ENCODE peak calls at places on chromosomes 16 and 17, in ten cellular contexts. T is esophagus squamous epithelium, A is upper lobe of right lung, L is lung, Q is GM23248, R is Peyer's patch, O is foreskin fibroblast, W is HL-60, Z is ovary, I is choroid plexus epithelial cell. Y is an unnamed sample.

GRCh38 chr16:84088695-84089395 is 27.9 kb downstream of the MBTPS1 start:
- DNase-seq in T (no peak), A (no peak), L (no peak), Q (peak), R (peak), O (no peak), W (peak), Z (no peak), I (no peak), Y (no peak)

GRCh38 chr17:74923538-74924249 is 379 bp upstream of the OTOP2 start:
- DNase-seq in T (no peak), A (peak), L (peak), Q (peak), R (peak), O (peak), W (peak), Z (peak), I (peak), Y (peak)

GRCh38 chr16:53518550-53519416 is 15.8 kb upstream of the AKTIP start:
- DNase-seq in T (peak), A (no peak), L (peak), Q (peak), R (peak), O (peak), W (peak), Z (no peak), I (peak), Y (no peak)

GRCh38 chr17:4249452-4250029 is 14.2 kb downstream of the ANKFY1 start:
- DNase-seq in T (no peak), A (no peak), L (no peak), Q (peak), R (no peak), O (no peak), W (peak), Z (no peak), I (peak), Y (no peak)

GRCh38 chr16:25692307-25692706 is 548 bp downstream of the HS3ST4 start:
- DNase-seq in T (no peak), A (no peak), L (no peak), Q (peak), R (no peak), O (no peak), W (no peak), Z (no peak), I (no peak), Y (no peak)

GRCh38 chr16:59684911-59685310 is 950.8 kb upstream of the GOT2 start:
- DNase-seq in T (no peak), A (no peak), L (no peak), Q (no peak), R (no peak), O (peak), W (no peak), Z (no peak), I (peak), Y (no peak)

GRCh38 chr17:79874329-79874981 is 35.2 kb upstream of the CBX4 start:
- DNase-seq in T (no peak), A (no peak), L (no peak), Q (peak), R (no peak), O (no peak), W (peak), Z (no peak), I (peak), Y (no peak)

GRCh38 chr17:65856865-65857264 is 295.4 kb upstream of the AXIN2 start:
- DNase-seq in T (no peak), A (no peak), L (no peak), Q (peak), R (no peak), O (peak), W (no peak), Z (no peak), I (peak), Y (no peak)

GRCh38 chr16:86960266-86960665 is 356.9 kb downstream of the C16orf95 start:
- DNase-seq in T (no peak), A (no peak), L (no peak), Q (peak), R (no peak), O (no peak), W (no peak), Z (no peak), I (no peak), Y (no peak)

GRCh38 chr16:11325404-11326083 is 19.7 kb upstream of the RMI2 start:
- DNase-seq in T (no peak), A (no peak), L (no peak), Q (no peak), R (peak), O (no peak), W (peak), Z (no peak), I (no peak), Y (no peak)

GRCh38 chr16:87317766-87318121 is 552 bp upstream of the C16orf95 start:
- DNase-seq in T (no peak), A (peak), L (peak), Q (peak), R (no peak), O (peak), W (peak), Z (peak), I (peak), Y (peak)

GRCh38 chr16:70430667-70431536 is 8.0 kb downstream of the ST3GAL2 start:
- DNase-seq in T (no peak), A (peak), L (no peak), Q (peak), R (peak), O (no peak), W (peak), Z (no peak), I (peak), Y (peak)

GRCh38 chr17:74213897-74214386 is 571 bp downstream of the TTYH2 start:
- DNase-seq in T (no peak), A (no peak), L (no peak), Q (no peak), R (peak), O (no peak), W (peak), Z (peak), I (no peak), Y (no peak)

GRCh38 chr17:5122586-5123342 is 6.9 kb downstream of the USP6 start:
- DNase-seq in T (no peak), A (peak), L (no peak), Q (peak), R (no peak), O (no peak), W (no peak), Z (peak), I (peak), Y (peak)

GRCh38 chr17:18015603-18016002 is 23.4 kb downstream of the ATPAF2 start:
- DNase-seq in T (no peak), A (no peak), L (no peak), Q (no peak), R (no peak), O (no peak), W (no peak), Z (no peak), I (no peak), Y (no peak)

GRCh38 chr17:20983359-20983637 is 59.5 kb downstream of the USP22 start:
- DNase-seq in T (no peak), A (no peak), L (no peak), Q (no peak), R (no peak), O (no peak), W (no peak), Z (no peak), I (no peak), Y (no peak)

GRCh38 chr17:851986-852385 is 69.8 kb downstream of the MRM3 start:
- DNase-seq in T (no peak), A (no peak), L (no peak), Q (no peak), R (no peak), O (no peak), W (no peak), Z (no peak), I (no peak), Y (no peak)

GRCh38 chr16:67893791-67894399 is 841 bp downstream of the PSKH1 start:
- DNase-seq in T (no peak), A (no peak), L (no peak), Q (peak), R (no peak), O (no peak), W (no peak), Z (no peak), I (no peak), Y (no peak)

GRCh38 chr16:68031951-68032350 is 8.9 kb downstream of the DUS2 start:
- DNase-seq in T (no peak), A (no peak), L (peak), Q (peak), R (no peak), O (no peak), W (no peak), Z (no peak), I (no peak), Y (no peak)

GRCh38 chr17:79988163-79988971 is 47.3 kb downstream of the TBC1D16 start:
- DNase-seq in T (no peak), A (no peak), L (no peak), Q (peak), R (no peak), O (peak), W (no peak), Z (peak), I (peak), Y (no peak)

GRCh38 chr17:8402921-8403536 is 5.4 kb upstream of the RNF222 start:
- DNase-seq in T (no peak), A (no peak), L (no peak), Q (no peak), R (no peak), O (no peak), W (no peak), Z (no peak), I (no peak), Y (no peak)

GRCh38 chr17:1110844-1111598 is 68.8 kb downstream of the ABR start:
- DNase-seq in T (no peak), A (peak), L (peak), Q (peak), R (no peak), O (peak), W (peak), Z (no peak), I (peak), Y (peak)

GRCh38 chr17:62628845-62629555 is 1.5 kb downstream of the MRC2 start:
- DNase-seq in T (no peak), A (no peak), L (no peak), Q (peak), R (no peak), O (no peak), W (no peak), Z (peak), I (peak), Y (peak)

GRCh38 chr16:18932243-18932997 is 6.2 kb upstream of the SMG1 start:
- DNase-seq in T (no peak), A (no peak), L (no peak), Q (peak), R (no peak), O (peak), W (no peak), Z (no peak), I (peak), Y (peak)

GRCh38 chr17:7932483-7932891 is 481 bp downstream of the CNTROB start:
- DNase-seq in T (no peak), A (no peak), L (no peak), Q (peak), R (peak), O (no peak), W (peak), Z (peak), I (peak), Y (peak)

GRCh38 chr16:8590161-8590688 is at the start of gene TMEM114:
- DNase-seq in T (no peak), A (no peak), L (no peak), Q (no peak), R (no peak), O (no peak), W (no peak), Z (no peak), I (no peak), Y (no peak)

GRCh38 chr16:83808573-83809014 is 816 bp downstream of the HSBP1 start:
- DNase-seq in T (no peak), A (no peak), L (no peak), Q (peak), R (no peak), O (no peak), W (no peak), Z (no peak), I (no peak), Y (no peak)

GRCh38 chr16:56298948-56299602 is 107.8 kb downstream of the GNAO1 start:
- DNase-seq in T (no peak), A (no peak), L (no peak), Q (no peak), R (no peak), O (no peak), W (no peak), Z (no peak), I (no peak), Y (peak)

GRCh38 chr17:57281887-57282653 is 25.7 kb downstream of the MSI2 start:
- DNase-seq in T (no peak), A (no peak), L (no peak), Q (no peak), R (no peak), O (no peak), W (no peak), Z (no peak), I (peak), Y (no peak)

GRCh38 chr17:72034000-72034399 is 86.8 kb upstream of the SOX9 start:
- DNase-seq in T (no peak), A (no peak), L (no peak), Q (no peak), R (no peak), O (no peak), W (no peak), Z (no peak), I (no peak), Y (no peak)

GRCh38 chr17:10036511-10037061 is 131.5 kb upstream of the RCVRN start:
- DNase-seq in T (no peak), A (peak), L (peak), Q (peak), R (no peak), O (no peak), W (peak), Z (peak), I (no peak), Y (no peak)

GRCh38 chr16:58186176-58186944 is 11.5 kb downstream of the CSNK2A2 start:
- DNase-seq in T (no peak), A (no peak), L (no peak), Q (no peak), R (no peak), O (no peak), W (no peak), Z (no peak), I (no peak), Y (no peak)

GRCh38 chr16:80997139-80997798 is 9.4 kb downstream of the CMC2 start:
- DNase-seq in T (no peak), A (no peak), L (no peak), Q (peak), R (no peak), O (no peak), W (no peak), Z (no peak), I (peak), Y (no peak)

GRCh38 chr16:27839419-27839818 is 224.1 kb downstream of the GSG1L start:
- DNase-seq in T (no peak), A (peak), L (no peak), Q (peak), R (no peak), O (peak), W (no peak), Z (no peak), I (peak), Y (no peak)

DNA sequence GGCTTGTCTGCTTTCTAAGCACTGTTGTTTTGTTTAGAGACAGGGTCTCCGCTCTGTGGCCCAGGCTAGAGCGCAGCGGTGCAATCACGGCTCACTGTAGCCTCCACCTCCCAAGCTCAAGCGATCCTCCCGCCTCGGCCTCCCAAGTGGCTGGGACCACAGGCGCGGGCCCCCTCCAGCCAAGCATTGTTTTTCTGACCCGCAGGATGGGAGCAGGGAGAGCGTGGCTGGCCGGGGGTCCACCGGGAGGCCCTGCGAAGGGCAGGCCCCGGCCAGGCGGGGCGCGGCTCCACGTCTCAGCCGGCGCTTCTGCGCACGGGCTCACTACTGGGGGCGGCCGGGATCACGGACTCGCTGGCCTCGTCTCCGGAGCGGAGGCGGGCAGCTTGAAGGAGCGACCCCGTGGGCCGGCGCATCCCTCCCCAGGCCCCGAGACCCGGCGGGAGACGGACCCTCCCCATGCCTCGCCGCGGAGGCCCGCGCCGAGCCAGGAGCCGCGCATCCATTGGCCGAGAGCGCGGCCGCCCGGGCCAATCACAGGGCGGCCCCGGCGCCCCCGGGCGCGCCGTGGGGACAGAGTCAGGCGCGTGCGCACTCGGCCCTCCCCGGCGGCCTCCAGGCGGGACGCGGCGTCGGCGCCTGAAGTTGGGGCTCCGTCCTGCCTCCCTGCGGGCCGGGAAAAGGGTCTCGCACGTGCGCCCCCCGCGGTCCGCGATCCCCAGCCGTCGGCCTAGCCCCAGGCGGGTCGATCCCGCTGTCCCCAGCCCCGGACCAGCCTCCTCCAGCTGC is 24.9 kb downstream of the ACTG1 start:
- DNase-seq in T (no peak), A (peak), L (peak), Q (peak), R (peak), O (peak), W (peak), Z (peak), I (peak), Y (peak)
- H3K4me3 ChIP-seq in T (peak), A (peak), L (peak), Q (peak), R (peak), O (peak), W (peak), Z (peak), I (peak), Y (peak)

GRCh38 chr16:79593074-79593531 is 7.4 kb downstream of the MAF start:
- DNase-seq in T (no peak), A (no peak), L (no peak), Q (no peak), R (no peak), O (no peak), W (no peak), Z (no peak), I (peak), Y (no peak)
- H3K4me3 ChIP-seq in T (no peak), A (peak), L (no peak), Q (no peak), R (no peak), O (peak), W (no peak), Z (no peak), I (no peak), Y (no peak)

DNA sequence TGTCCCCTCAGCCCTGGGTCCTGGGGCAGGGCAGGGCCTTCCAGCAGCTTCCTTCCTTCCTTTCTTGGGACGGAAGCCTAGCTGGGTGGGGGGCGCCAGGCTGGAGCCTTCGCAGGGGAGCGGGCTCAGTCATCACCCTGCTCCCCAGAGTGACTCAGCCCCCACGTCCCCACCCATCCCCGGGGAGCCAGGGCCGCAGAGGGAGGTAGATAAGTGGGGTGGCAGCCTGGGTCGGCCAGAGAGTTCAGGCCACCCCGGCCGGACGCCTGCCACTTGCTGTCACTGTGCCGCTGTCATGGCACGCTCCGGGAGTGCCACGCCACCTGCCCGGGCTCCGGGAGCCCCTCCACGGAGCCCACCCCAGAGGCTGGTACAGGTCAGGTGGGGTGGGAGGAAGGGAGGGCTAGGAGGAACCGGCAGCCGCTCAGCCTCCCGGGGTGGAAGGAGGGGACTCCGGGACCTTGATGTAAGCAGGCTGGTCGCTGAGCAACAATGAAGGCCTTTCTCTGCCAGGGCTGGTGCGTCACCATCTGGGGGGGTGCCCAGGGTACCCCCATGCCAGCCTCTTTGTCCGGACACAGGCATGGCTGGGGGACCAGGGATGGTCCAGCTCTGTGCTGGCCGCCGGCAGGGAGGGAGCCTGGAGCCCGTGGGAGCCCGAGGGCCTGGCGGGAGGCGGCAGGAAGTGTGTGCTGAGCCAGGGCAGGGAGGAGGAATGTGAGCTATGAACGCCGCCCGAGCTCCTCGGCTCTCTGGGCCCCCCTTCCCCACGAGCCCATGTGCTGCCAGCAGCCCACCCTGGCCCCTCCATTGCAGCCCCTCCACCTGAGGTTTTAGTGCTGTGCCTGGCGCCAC is 6.6 kb downstream of the NHERF2 start:
- DNase-seq in T (no peak), A (peak), L (no peak), Q (peak), R (no peak), O (peak), W (no peak), Z (no peak), I (peak), Y (peak)
- H3K4me3 ChIP-seq in T (peak), A (peak), L (peak), Q (peak), R (peak), O (peak), W (no peak), Z (peak), I (peak), Y (peak)

GRCh38 chr16:20897897-20898296 is 2.3 kb downstream of the DCUN1D3 start:
- DNase-seq in T (no peak), A (no peak), L (no peak), Q (no peak), R (no peak), O (no peak), W (no peak), Z (no peak), I (no peak), Y (no peak)
- H3K4me3 ChIP-seq in T (no peak), A (peak), L (no peak), Q (peak), R (no peak), O (peak), W (no peak), Z (no peak), I (peak), Y (peak)

DNA sequence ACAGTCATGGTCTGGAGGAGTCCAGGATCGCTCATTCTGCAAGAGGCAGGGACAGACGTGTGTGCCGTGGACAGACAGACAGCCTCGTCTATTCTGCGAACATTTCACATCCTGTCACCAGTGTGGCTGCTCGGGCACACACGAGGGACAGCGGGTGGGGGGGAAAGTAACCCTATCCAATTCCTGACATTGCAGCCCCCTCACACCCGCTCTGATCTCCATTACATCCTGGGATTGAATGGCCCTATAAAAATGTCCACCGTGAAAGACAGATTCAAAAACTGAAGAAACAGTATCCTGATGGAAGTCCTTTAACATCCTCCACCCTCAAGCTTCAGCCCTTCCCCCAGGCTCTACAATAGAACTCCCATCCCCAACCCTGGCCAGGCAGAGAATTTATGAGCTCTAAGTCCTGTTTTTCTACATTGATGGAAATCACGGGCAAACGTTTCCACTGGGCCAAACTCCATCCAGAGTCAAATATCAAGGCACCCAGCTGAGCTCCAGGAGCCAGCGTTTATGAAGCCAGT is 39.4 kb downstream of the HS3ST3A1 start:
- DNase-seq in T (no peak), A (no peak), L (peak), Q (peak), R (no peak), O (peak), W (no peak), Z (no peak), I (peak), Y (no peak)
- H3K4me3 ChIP-seq in T (no peak), A (no peak), L (no peak), Q (peak), R (no peak), O (no peak), W (no peak), Z (no peak), I (no peak), Y (no peak)

GRCh38 chr16:49834496-49835009 is 21.4 kb downstream of the ZNF423 start:
- DNase-seq in T (no peak), A (no peak), L (no peak), Q (peak), R (no peak), O (no peak), W (no peak), Z (peak), I (peak), Y (peak)
- H3K4me3 ChIP-seq in T (no peak), A (no peak), L (no peak), Q (no peak), R (no peak), O (no peak), W (no peak), Z (no peak), I (no peak), Y (no peak)